ENCODE peak calls at places on chromosomes 7 and 10, in nine cellular contexts. One of them, this sample, is unnamed.

GRCh38 chr7:6385110-6385792 is 62.5 kb downstream of the DAGLB start:
- DNase-seq in A549: peak; percentile 92
- DNase-seq in NCI-H2081: no peak
- DNase-seq in GM13977: no peak
- DNase-seq in HEK293T: no peak
- DNase-seq in AG04450: peak; percentile 86
- DNase-seq in NCI-H1930: no peak
- DNase-seq in iris pigment epithelial cell: peak; percentile 98
- DNase-seq in activated B cell treated with CpG ODN at 0.5 μM for 24 hours: no peak
- DNase-seq in this sample: no peak

GRCh38 chr7:100478966-100479660 is at the start of gene TSC22D4:
- DNase-seq in NCI-H1930: no peak
- DNase-seq in NCI-H2081: peak; percentile 76
- DNase-seq in GM13977: peak; percentile 95
- DNase-seq in HEK293T: peak; percentile 87
- DNase-seq in iris pigment epithelial cell: peak; percentile 97
- DNase-seq in activated B cell treated with CpG ODN at 0.5 μM for 24 hours: peak; percentile 81
- DNase-seq in A549: peak; percentile 90
- DNase-seq in AG04450: peak; percentile 81
- DNase-seq in this sample: peak; percentile 95

GRCh38 chr10:113381906-113382562 is 170.8 kb upstream of the HABP2 start:
- DNase-seq in iris pigment epithelial cell: peak; percentile 90
- DNase-seq in NCI-H1930: no peak
- DNase-seq in activated B cell treated with CpG ODN at 0.5 μM for 24 hours: no peak
- DNase-seq in NCI-H2081: no peak
- DNase-seq in A549: no peak
- DNase-seq in AG04450: no peak
- DNase-seq in GM13977: no peak
- DNase-seq in HEK293T: no peak
- DNase-seq in this sample: no peak

GRCh38 chr10:52951819-52952218 is 179.2 kb upstream of the MBL2 start:
- DNase-seq in NCI-H1930: no peak
- DNase-seq in HEK293T: peak; percentile 54
- DNase-seq in activated B cell treated with CpG ODN at 0.5 μM for 24 hours: no peak
- DNase-seq in AG04450: peak; percentile 2
- DNase-seq in NCI-H2081: peak; percentile 10
- DNase-seq in iris pigment epithelial cell: peak; percentile 1
- DNase-seq in GM13977: peak; percentile 65
- DNase-seq in A549: peak; percentile 33
- DNase-seq in this sample: peak; percentile 56

GRCh38 chr10:8034666-8035640 is 19.5 kb upstream of the GATA3 start:
- DNase-seq in iris pigment epithelial cell: peak; percentile 22
- DNase-seq in HEK293T: no peak
- DNase-seq in activated B cell treated with CpG ODN at 0.5 μM for 24 hours: no peak
- DNase-seq in A549: no peak
- DNase-seq in AG04450: no peak
- DNase-seq in GM13977: no peak
- DNase-seq in NCI-H1930: no peak
- DNase-seq in NCI-H2081: no peak
- DNase-seq in this sample: no peak

GRCh38 chr7:102992820-102993531 is 80.2 kb downstream of the LRRC17 start:
- DNase-seq in AG04450: peak; percentile 26
- DNase-seq in NCI-H2081: no peak
- DNase-seq in iris pigment epithelial cell: peak; percentile 93
- DNase-seq in NCI-H1930: no peak
- DNase-seq in A549: peak; percentile 58
- DNase-seq in GM13977: no peak
- DNase-seq in activated B cell treated with CpG ODN at 0.5 μM for 24 hours: no peak
- DNase-seq in HEK293T: no peak
- DNase-seq in this sample: no peak

GRCh38 chr10:44974628-44975431 is 3.8 kb downstream of the DEPP1 start:
- DNase-seq in AG04450: no peak
- DNase-seq in iris pigment epithelial cell: peak; percentile 41
- DNase-seq in NCI-H1930: no peak
- DNase-seq in activated B cell treated with CpG ODN at 0.5 μM for 24 hours: peak; percentile 81
- DNase-seq in GM13977: peak; percentile 86
- DNase-seq in NCI-H2081: no peak
- DNase-seq in HEK293T: peak; percentile 81
- DNase-seq in A549: peak; percentile 55
- DNase-seq in this sample: peak; percentile 74

GRCh38 chr7:134922730-134923704 is 63.3 kb upstream of the AGBL3 start:
- DNase-seq in AG04450: no peak
- DNase-seq in NCI-H1930: no peak
- DNase-seq in activated B cell treated with CpG ODN at 0.5 μM for 24 hours: no peak
- DNase-seq in iris pigment epithelial cell: no peak
- DNase-seq in GM13977: no peak
- DNase-seq in HEK293T: no peak
- DNase-seq in A549: no peak
- DNase-seq in NCI-H2081: no peak
- DNase-seq in this sample: no peak

GRCh38 chr7:44796034-44796503 is 412 bp upstream of the PPIA start:
- DNase-seq in A549: no peak
- DNase-seq in iris pigment epithelial cell: peak; percentile 34
- DNase-seq in GM13977: no peak
- DNase-seq in AG04450: no peak
- DNase-seq in HEK293T: peak; percentile 53
- DNase-seq in NCI-H2081: peak; percentile 86
- DNase-seq in activated B cell treated with CpG ODN at 0.5 μM for 24 hours: no peak
- DNase-seq in NCI-H1930: peak; percentile 60
- DNase-seq in this sample: peak; percentile 21

GRCh38 chr10:3902054-3902808 is 117.2 kb upstream of the KLF6 start:
- DNase-seq in GM13977: peak; percentile 70
- DNase-seq in NCI-H2081: no peak
- DNase-seq in activated B cell treated with CpG ODN at 0.5 μM for 24 hours: peak; percentile 30
- DNase-seq in HEK293T: no peak
- DNase-seq in iris pigment epithelial cell: peak; percentile 39
- DNase-seq in A549: no peak
- DNase-seq in AG04450: no peak
- DNase-seq in NCI-H1930: no peak
- DNase-seq in this sample: no peak

GRCh38 chr7:132272763-132273371 is 303.4 kb downstream of the PLXNA4 start:
- DNase-seq in AG04450: no peak
- DNase-seq in GM13977: no peak
- DNase-seq in A549: no peak
- DNase-seq in NCI-H1930: no peak
- DNase-seq in NCI-H2081: no peak
- DNase-seq in activated B cell treated with CpG ODN at 0.5 μM for 24 hours: no peak
- DNase-seq in HEK293T: no peak
- DNase-seq in iris pigment epithelial cell: no peak
- DNase-seq in this sample: no peak

GRCh38 chr7:137005873-137006272 is 137.4 kb downstream of the CHRM2 start:
- DNase-seq in NCI-H1930: no peak
- DNase-seq in activated B cell treated with CpG ODN at 0.5 μM for 24 hours: no peak
- DNase-seq in HEK293T: no peak
- DNase-seq in AG04450: no peak
- DNase-seq in GM13977: no peak
- DNase-seq in NCI-H2081: no peak
- DNase-seq in A549: no peak
- DNase-seq in iris pigment epithelial cell: no peak
- DNase-seq in this sample: no peak

GRCh38 chr7:31910191-31910590 is 160.0 kb downstream of the PDE1C start:
- DNase-seq in NCI-H2081: no peak
- DNase-seq in GM13977: no peak
- DNase-seq in NCI-H1930: no peak
- DNase-seq in iris pigment epithelial cell: no peak
- DNase-seq in activated B cell treated with CpG ODN at 0.5 μM for 24 hours: no peak
- DNase-seq in AG04450: no peak
- DNase-seq in HEK293T: no peak
- DNase-seq in A549: no peak
- DNase-seq in this sample: no peak

GRCh38 chr10:114347791-114348190 is 56.5 kb downstream of the AFAP1L2 start:
- DNase-seq in activated B cell treated with CpG ODN at 0.5 μM for 24 hours: no peak
- DNase-seq in NCI-H2081: no peak
- DNase-seq in iris pigment epithelial cell: no peak
- DNase-seq in AG04450: no peak
- DNase-seq in GM13977: no peak
- DNase-seq in NCI-H1930: no peak
- DNase-seq in HEK293T: no peak
- DNase-seq in A549: no peak
- DNase-seq in this sample: no peak

GRCh38 chr7:100682228-100682741 is 8.7 kb downstream of the GNB2 start:
- DNase-seq in activated B cell treated with CpG ODN at 0.5 μM for 24 hours: no peak
- DNase-seq in iris pigment epithelial cell: peak; percentile 35
- DNase-seq in GM13977: peak; percentile 23
- DNase-seq in NCI-H2081: no peak
- DNase-seq in A549: no peak
- DNase-seq in AG04450: no peak
- DNase-seq in HEK293T: no peak
- DNase-seq in NCI-H1930: no peak
- DNase-seq in this sample: no peak

GRCh38 chr10:49600781-49601400 is 9.2 kb upstream of the SLC18A3 start:
- DNase-seq in activated B cell treated with CpG ODN at 0.5 μM for 24 hours: no peak
- DNase-seq in HEK293T: no peak
- DNase-seq in NCI-H1930: no peak
- DNase-seq in A549: no peak
- DNase-seq in AG04450: no peak
- DNase-seq in NCI-H2081: no peak
- DNase-seq in iris pigment epithelial cell: peak; percentile 31
- DNase-seq in GM13977: no peak
- DNase-seq in this sample: no peak

GRCh38 chr10:80729896-80730295 is 192.2 kb downstream of the SH2D4B start:
- DNase-seq in AG04450: no peak
- DNase-seq in NCI-H2081: no peak
- DNase-seq in NCI-H1930: no peak
- DNase-seq in activated B cell treated with CpG ODN at 0.5 μM for 24 hours: no peak
- DNase-seq in GM13977: no peak
- DNase-seq in iris pigment epithelial cell: no peak
- DNase-seq in A549: no peak
- DNase-seq in HEK293T: no peak
- DNase-seq in this sample: no peak

GRCh38 chr7:92010215-92010614 is 69.6 kb downstream of the AKAP9 start:
- DNase-seq in NCI-H1930: no peak
- DNase-seq in activated B cell treated with CpG ODN at 0.5 μM for 24 hours: no peak
- DNase-seq in NCI-H2081: peak; percentile 14
- DNase-seq in AG04450: no peak
- DNase-seq in A549: peak; percentile 58
- DNase-seq in iris pigment epithelial cell: no peak
- DNase-seq in HEK293T: peak; percentile 13
- DNase-seq in GM13977: no peak
- DNase-seq in this sample: no peak

GRCh38 chr7:73308665-73309214 is at the start of gene NSUN5:
- DNase-seq in NCI-H2081: peak; percentile 53
- DNase-seq in GM13977: peak; percentile 95
- DNase-seq in iris pigment epithelial cell: peak; percentile 65
- DNase-seq in AG04450: peak; percentile 6
- DNase-seq in HEK293T: peak; percentile 81
- DNase-seq in activated B cell treated with CpG ODN at 0.5 μM for 24 hours: peak; percentile 82
- DNase-seq in A549: peak; percentile 89
- DNase-seq in NCI-H1930: peak; percentile 80
- DNase-seq in this sample: peak; percentile 70

GRCh38 chr10:71323407-71323806 is 4.3 kb downstream of the SLC29A3 start:
- DNase-seq in GM13977: peak; percentile 36
- DNase-seq in NCI-H1930: no peak
- DNase-seq in A549: peak; percentile 50
- DNase-seq in AG04450: no peak
- DNase-seq in activated B cell treated with CpG ODN at 0.5 μM for 24 hours: no peak
- DNase-seq in iris pigment epithelial cell: peak; percentile 45
- DNase-seq in HEK293T: peak; percentile 54
- DNase-seq in NCI-H2081: no peak
- DNase-seq in this sample: no peak

GRCh38 chr10:71999360-72000072 is 35.3 kb downstream of the CHST3 start:
- DNase-seq in activated B cell treated with CpG ODN at 0.5 μM for 24 hours: no peak
- DNase-seq in HEK293T: no peak
- DNase-seq in NCI-H2081: no peak
- DNase-seq in A549: no peak
- DNase-seq in AG04450: no peak
- DNase-seq in iris pigment epithelial cell: peak; percentile 74
- DNase-seq in GM13977: no peak
- DNase-seq in NCI-H1930: no peak
- DNase-seq in this sample: peak; percentile 33

GRCh38 chr10:80154978-80155695 is 22.6 kb downstream of the PLAC9 start:
- DNase-seq in NCI-H2081: no peak
- DNase-seq in HEK293T: no peak
- DNase-seq in A549: no peak
- DNase-seq in activated B cell treated with CpG ODN at 0.5 μM for 24 hours: no peak
- DNase-seq in NCI-H1930: no peak
- DNase-seq in iris pigment epithelial cell: peak; percentile 90
- DNase-seq in GM13977: no peak
- DNase-seq in AG04450: peak; percentile 90
- DNase-seq in this sample: no peak

GRCh38 chr7:49763791-49764190 is 9.6 kb upstream of the VWC2 start:
- DNase-seq in NCI-H1930: no peak
- DNase-seq in NCI-H2081: no peak
- DNase-seq in GM13977: no peak
- DNase-seq in iris pigment epithelial cell: no peak
- DNase-seq in activated B cell treated with CpG ODN at 0.5 μM for 24 hours: no peak
- DNase-seq in HEK293T: no peak
- DNase-seq in A549: no peak
- DNase-seq in AG04450: no peak
- DNase-seq in this sample: no peak

GRCh38 chr7:96679886-96680285 is 29.8 kb downstream of the SEM1 start:
- DNase-seq in A549: no peak
- DNase-seq in HEK293T: no peak
- DNase-seq in GM13977: no peak
- DNase-seq in NCI-H1930: no peak
- DNase-seq in NCI-H2081: no peak
- DNase-seq in iris pigment epithelial cell: no peak
- DNase-seq in AG04450: no peak
- DNase-seq in activated B cell treated with CpG ODN at 0.5 μM for 24 hours: no peak
- DNase-seq in this sample: no peak

GRCh38 chr10:16602104-16602735 is 80.5 kb upstream of the C1QL3 start:
- DNase-seq in A549: no peak
- DNase-seq in iris pigment epithelial cell: peak; percentile 5
- DNase-seq in HEK293T: no peak
- DNase-seq in GM13977: no peak
- DNase-seq in AG04450: no peak
- DNase-seq in activated B cell treated with CpG ODN at 0.5 μM for 24 hours: no peak
- DNase-seq in NCI-H2081: no peak
- DNase-seq in NCI-H1930: no peak
- DNase-seq in this sample: no peak

GRCh38 chr7:132783824-132784223 is 207.6 kb upstream of the PLXNA4 start:
- DNase-seq in iris pigment epithelial cell: peak; percentile 92
- DNase-seq in AG04450: peak; percentile 72
- DNase-seq in A549: peak; percentile 82
- DNase-seq in NCI-H1930: no peak
- DNase-seq in NCI-H2081: no peak
- DNase-seq in GM13977: no peak
- DNase-seq in activated B cell treated with CpG ODN at 0.5 μM for 24 hours: no peak
- DNase-seq in HEK293T: no peak
- DNase-seq in this sample: no peak

GRCh38 chr7:56007167-56007652 is 42.8 kb downstream of the NIPSNAP2 start:
- DNase-seq in GM13977: no peak
- DNase-seq in NCI-H2081: no peak
- DNase-seq in AG04450: no peak
- DNase-seq in NCI-H1930: no peak
- DNase-seq in HEK293T: peak; percentile 12
- DNase-seq in activated B cell treated with CpG ODN at 0.5 μM for 24 hours: no peak
- DNase-seq in A549: peak; percentile 26
- DNase-seq in iris pigment epithelial cell: peak; percentile 33
- DNase-seq in this sample: no peak

GRCh38 chr7:111730476-111731300 is 168.4 kb upstream of the IMMP2L start:
- DNase-seq in iris pigment epithelial cell: peak; percentile 48
- DNase-seq in A549: peak; percentile 73
- DNase-seq in GM13977: peak; percentile 62
- DNase-seq in activated B cell treated with CpG ODN at 0.5 μM for 24 hours: no peak
- DNase-seq in AG04450: no peak
- DNase-seq in HEK293T: peak; percentile 21
- DNase-seq in NCI-H2081: peak; percentile 52
- DNase-seq in NCI-H1930: no peak
- DNase-seq in this sample: no peak

GRCh38 chr10:47098964-47099363 is 187.7 kb downstream of the PTPN20 start:
- DNase-seq in HEK293T: no peak
- DNase-seq in NCI-H2081: no peak
- DNase-seq in GM13977: no peak
- DNase-seq in iris pigment epithelial cell: no peak
- DNase-seq in A549: no peak
- DNase-seq in NCI-H1930: no peak
- DNase-seq in activated B cell treated with CpG ODN at 0.5 μM for 24 hours: no peak
- DNase-seq in AG04450: no peak
- DNase-seq in this sample: no peak

GRCh38 chr10:118792501-118792900 is 37.7 kb upstream of the CACUL1 start:
- DNase-seq in activated B cell treated with CpG ODN at 0.5 μM for 24 hours: no peak
- DNase-seq in NCI-H2081: no peak
- DNase-seq in NCI-H1930: no peak
- DNase-seq in AG04450: no peak
- DNase-seq in A549: no peak
- DNase-seq in HEK293T: no peak
- DNase-seq in GM13977: no peak
- DNase-seq in iris pigment epithelial cell: peak; percentile 25
- DNase-seq in this sample: peak; percentile 15

GRCh38 chr10:95451568-95452524 is 109.3 kb downstream of the SORBS1 start:
- DNase-seq in A549: no peak
- DNase-seq in NCI-H2081: no peak
- DNase-seq in NCI-H1930: no peak
- DNase-seq in AG04450: no peak
- DNase-seq in iris pigment epithelial cell: no peak
- DNase-seq in GM13977: no peak
- DNase-seq in HEK293T: no peak
- DNase-seq in activated B cell treated with CpG ODN at 0.5 μM for 24 hours: no peak
- DNase-seq in this sample: no peak

This sample was measured in tibial nerve.